ENCODE peak calls at places on chromosomes 1 and 21, in seven cellular contexts. T is transverse colon; Q is upper lobe of right lung; I is stimulated activated CD4-positive, alpha-beta T cell treated with anti-CD3 and anti-CD28 coated beads, Interleukin-12 subunit alpha, Interleukin-12 subunit beta, amount 100 ng/mL, for 4 hours; Y is A172; Z is breast epithelium; D is heart left ventricle. B is an unnamed sample.

GRCh38 chr1:230633469-230633868 is 8.8 kb upstream of the COG2 start:
- DNase-seq in I (no peak), D (no peak), T (no peak), Y (no peak), Q (no peak), Z (no peak), B (no peak)

GRCh38 chr21:21163904-21164303 is 165.7 kb downstream of the NCAM2 start:
- DNase-seq in Q (no peak), Z (no peak), Y (peak), T (peak), I (peak), D (peak), B (peak)

GRCh38 chr1:48292706-48293105 is 70.2 kb downstream of the SLC5A9 start:
- DNase-seq in Z (no peak), I (no peak), T (no peak), Q (no peak), D (no peak), Y (no peak), B (no peak)

GRCh38 chr1:966135-966602 is at the start of gene PLEKHN1:
- DNase-seq in D (no peak), I (peak), Y (peak), Z (no peak), T (peak), Q (no peak), B (peak)

GRCh38 chr1:23726669-23727068 is 16.6 kb upstream of the ELOA start:
- DNase-seq in I (no peak), D (no peak), Q (no peak), Z (no peak), Y (no peak), T (no peak), B (no peak)

GRCh38 chr1:9883585-9884449 is 26.3 kb downstream of the CTNNBIP1 start:
- DNase-seq in Y (no peak), Z (no peak), I (no peak), Q (no peak), D (no peak), T (no peak), B (no peak)

GRCh38 chr1:198701766-198702539 is 63.1 kb downstream of the PTPRC start:
- DNase-seq in Y (no peak), Q (no peak), Z (no peak), D (no peak), I (no peak), T (no peak), B (no peak)

GRCh38 chr1:62906428-62906886 is 122.5 kb downstream of the ATG4C start:
- DNase-seq in Y (peak), T (no peak), Z (no peak), I (no peak), D (no peak), Q (no peak), B (no peak)

GRCh38 chr21:18369115-18369514 is 34.5 kb downstream of the TMPRSS15 start:
- DNase-seq in Q (no peak), T (no peak), D (no peak), Z (no peak), I (no peak), Y (peak), B (peak)

GRCh38 chr1:102550729-102551384 is 554.1 kb upstream of the OLFM3 start:
- DNase-seq in T (no peak), Q (no peak), Y (peak), D (no peak), I (no peak), Z (no peak), B (peak)

GRCh38 chr1:94462606-94463005 is 44.4 kb downstream of the ABCD3 start:
- DNase-seq in Q (no peak), Z (no peak), I (no peak), D (no peak), T (no peak), Y (no peak), B (no peak)